ENCODE peak calls at places on chromosomes 13 and 19, in six cellular contexts. One of them, this sample, is unnamed.

GRCh38 chr13:51017516-51017915 is 93.6 kb downstream of the C13orf42 start:
- DNase-seq in iPS DF 6.9: no peak
- DNase-seq in stimulated activated naive CD8-positive, alpha-beta T cell treated with anti-CD3 and anti-CD28 coated beads, Interleukin-15, amount 100 ng/mL, for 72 hours: no peak
- DNase-seq in ELF-1: no peak
- DNase-seq in pancreas: no peak
- DNase-seq in anterior cingulate cortex: no peak
- DNase-seq in this sample: no peak

GRCh38 chr13:92849381-92849780 is 377.2 kb upstream of the GPC6 start:
- DNase-seq in iPS DF 6.9: no peak
- DNase-seq in stimulated activated naive CD8-positive, alpha-beta T cell treated with anti-CD3 and anti-CD28 coated beads, Interleukin-15, amount 100 ng/mL, for 72 hours: no peak
- DNase-seq in ELF-1: no peak
- DNase-seq in pancreas: no peak
- DNase-seq in anterior cingulate cortex: no peak
- DNase-seq in this sample: no peak

GRCh38 chr19:14735915-14736314 is 42.4 kb downstream of the ADGRE2 start:
- DNase-seq in iPS DF 6.9: no peak
- DNase-seq in stimulated activated naive CD8-positive, alpha-beta T cell treated with anti-CD3 and anti-CD28 coated beads, Interleukin-15, amount 100 ng/mL, for 72 hours: no peak
- DNase-seq in ELF-1: no peak
- DNase-seq in pancreas: no peak
- DNase-seq in anterior cingulate cortex: no peak
- DNase-seq in this sample: no peak

GRCh38 chr19:41548954-41549688 is 26.8 kb upstream of the CEACAM21 start:
- DNase-seq in iPS DF 6.9: no peak
- DNase-seq in stimulated activated naive CD8-positive, alpha-beta T cell treated with anti-CD3 and anti-CD28 coated beads, Interleukin-15, amount 100 ng/mL, for 72 hours: peak
- DNase-seq in ELF-1: no peak
- DNase-seq in pancreas: no peak
- DNase-seq in anterior cingulate cortex: no peak
- DNase-seq in this sample: peak

GRCh38 chr13:37706041-37706440 is 107.5 kb upstream of the POSTN start:
- DNase-seq in iPS DF 6.9: no peak
- DNase-seq in stimulated activated naive CD8-positive, alpha-beta T cell treated with anti-CD3 and anti-CD28 coated beads, Interleukin-15, amount 100 ng/mL, for 72 hours: no peak
- DNase-seq in ELF-1: no peak
- DNase-seq in pancreas: no peak
- DNase-seq in anterior cingulate cortex: no peak
- DNase-seq in this sample: no peak

GRCh38 chr13:50085063-50085462 is 69.8 kb downstream of the KCNRG start:
- DNase-seq in iPS DF 6.9: no peak
- DNase-seq in stimulated activated naive CD8-positive, alpha-beta T cell treated with anti-CD3 and anti-CD28 coated beads, Interleukin-15, amount 100 ng/mL, for 72 hours: no peak
- DNase-seq in ELF-1: peak
- DNase-seq in pancreas: no peak
- DNase-seq in anterior cingulate cortex: no peak
- DNase-seq in this sample: peak

GRCh38 chr13:109725297-109725696 is 61.1 kb downstream of the IRS2 start:
- DNase-seq in iPS DF 6.9: no peak
- DNase-seq in stimulated activated naive CD8-positive, alpha-beta T cell treated with anti-CD3 and anti-CD28 coated beads, Interleukin-15, amount 100 ng/mL, for 72 hours: no peak
- DNase-seq in ELF-1: no peak
- DNase-seq in pancreas: no peak
- DNase-seq in anterior cingulate cortex: no peak
- DNase-seq in this sample: no peak

GRCh38 chr13:95420501-95420900 is 119.2 kb upstream of the ABCC4 start:
- DNase-seq in iPS DF 6.9: no peak
- DNase-seq in stimulated activated naive CD8-positive, alpha-beta T cell treated with anti-CD3 and anti-CD28 coated beads, Interleukin-15, amount 100 ng/mL, for 72 hours: no peak
- DNase-seq in ELF-1: peak
- DNase-seq in pancreas: no peak
- DNase-seq in anterior cingulate cortex: no peak
- DNase-seq in this sample: no peak

GRCh38 chr13:108220042-108220441 is 1.9 kb downstream of the ABHD13 start:
- DNase-seq in iPS DF 6.9: no peak
- DNase-seq in stimulated activated naive CD8-positive, alpha-beta T cell treated with anti-CD3 and anti-CD28 coated beads, Interleukin-15, amount 100 ng/mL, for 72 hours: no peak
- DNase-seq in ELF-1: no peak
- DNase-seq in pancreas: peak
- DNase-seq in anterior cingulate cortex: no peak
- DNase-seq in this sample: no peak

GRCh38 chr19:55553217-55554182 is 8.2 kb upstream of the SBK3 start:
- DNase-seq in iPS DF 6.9: no peak
- DNase-seq in stimulated activated naive CD8-positive, alpha-beta T cell treated with anti-CD3 and anti-CD28 coated beads, Interleukin-15, amount 100 ng/mL, for 72 hours: no peak
- DNase-seq in ELF-1: no peak
- DNase-seq in pancreas: no peak
- DNase-seq in anterior cingulate cortex: no peak
- DNase-seq in this sample: no peak

GRCh38 chr13:41137241-41137640 is 4.6 kb upstream of the KBTBD6 start:
- DNase-seq in iPS DF 6.9: no peak
- DNase-seq in stimulated activated naive CD8-positive, alpha-beta T cell treated with anti-CD3 and anti-CD28 coated beads, Interleukin-15, amount 100 ng/mL, for 72 hours: no peak
- DNase-seq in ELF-1: no peak
- DNase-seq in pancreas: no peak
- DNase-seq in anterior cingulate cortex: no peak
- DNase-seq in this sample: no peak

GRCh38 chr19:30870861-30871260 is 478.4 kb downstream of the TSHZ3 start:
- DNase-seq in iPS DF 6.9: no peak
- DNase-seq in stimulated activated naive CD8-positive, alpha-beta T cell treated with anti-CD3 and anti-CD28 coated beads, Interleukin-15, amount 100 ng/mL, for 72 hours: no peak
- DNase-seq in ELF-1: no peak
- DNase-seq in pancreas: no peak
- DNase-seq in anterior cingulate cortex: no peak
- DNase-seq in this sample: peak

GRCh38 chr13:41075034-41075433 is 13.7 kb downstream of the WBP4 start:
- DNase-seq in iPS DF 6.9: no peak
- DNase-seq in stimulated activated naive CD8-positive, alpha-beta T cell treated with anti-CD3 and anti-CD28 coated beads, Interleukin-15, amount 100 ng/mL, for 72 hours: no peak
- DNase-seq in ELF-1: no peak
- DNase-seq in pancreas: no peak
- DNase-seq in anterior cingulate cortex: no peak
- DNase-seq in this sample: peak

GRCh38 chr19:6654347-6655310 is 15.3 kb downstream of the TNFSF14 start:
- DNase-seq in iPS DF 6.9: no peak
- DNase-seq in stimulated activated naive CD8-positive, alpha-beta T cell treated with anti-CD3 and anti-CD28 coated beads, Interleukin-15, amount 100 ng/mL, for 72 hours: peak
- DNase-seq in ELF-1: no peak
- DNase-seq in pancreas: no peak
- DNase-seq in anterior cingulate cortex: no peak
- DNase-seq in this sample: no peak

GRCh38 chr13:90947976-90948375 is 399.5 kb upstream of the MIR17HG start:
- DNase-seq in iPS DF 6.9: no peak
- DNase-seq in stimulated activated naive CD8-positive, alpha-beta T cell treated with anti-CD3 and anti-CD28 coated beads, Interleukin-15, amount 100 ng/mL, for 72 hours: no peak
- DNase-seq in ELF-1: no peak
- DNase-seq in pancreas: no peak
- DNase-seq in anterior cingulate cortex: no peak
- DNase-seq in this sample: no peak

GRCh38 chr19:56347163-56347778 is 32.6 kb upstream of the ZSCAN5A start:
- DNase-seq in iPS DF 6.9: no peak
- DNase-seq in stimulated activated naive CD8-positive, alpha-beta T cell treated with anti-CD3 and anti-CD28 coated beads, Interleukin-15, amount 100 ng/mL, for 72 hours: no peak
- DNase-seq in ELF-1: no peak
- DNase-seq in pancreas: no peak
- DNase-seq in anterior cingulate cortex: no peak
- DNase-seq in this sample: no peak

This sample was measured in left kidney.